ENCODE peak calls at places on chromosomes 13 and 19, in nine cellular contexts. A, I, X, L, M, E, U, C and G are unnamed samples.

GRCh38 chr13:103815619-103816018 is 749.4 kb upstream of the SLC10A2 start:
- DNase-seq in A (no peak), I (peak; percentile 55), X (no peak), L (no peak), M (no peak), E (no peak), U (no peak), C (no peak), G (no peak)

GRCh38 chr13:112963641-112964040 is 5.4 kb upstream of the MCF2L start:
- DNase-seq in A (peak; percentile 51), I (no peak), X (no peak), L (no peak), M (no peak), E (no peak), U (no peak), C (peak; percentile 38), G (no peak)

GRCh38 chr19:58338825-58339558 is 12.2 kb downstream of the ZSCAN22 start:
- DNase-seq in A (no peak), I (no peak), X (peak; percentile 18), L (no peak), M (no peak), E (peak; percentile 7), U (peak; percentile 85), C (no peak), G (peak; percentile 12)

GRCh38 chr19:31448221-31448657 is 99.0 kb upstream of the TSHZ3 start:
- DNase-seq in A (no peak), I (peak; percentile 83), X (peak; percentile 91), L (peak; percentile 59), M (peak; percentile 26), E (peak; percentile 89), U (no peak), C (no peak), G (peak; percentile 82)

GRCh38 chr19:46722421-46723022 is 5.6 kb upstream of the PRKD2 start:
- DNase-seq in A (no peak), I (no peak), X (no peak), L (no peak), M (no peak), E (no peak), U (no peak), C (peak; percentile 67), G (no peak)

GRCh38 chr19:34969721-34970120 is 5.7 kb upstream of the ZNF792 start:
- DNase-seq in A (no peak), I (no peak), X (no peak), L (no peak), M (no peak), E (no peak), U (peak; percentile 18), C (no peak), G (no peak)

GRCh38 chr13:33006646-33007045 is 9.6 kb upstream of the KL start:
- DNase-seq in A (no peak), I (no peak), X (no peak), L (no peak), M (no peak), E (no peak), U (no peak), C (no peak), G (no peak)

GRCh38 chr19:35943542-35944301 is 7.5 kb downstream of the LRFN3 start:
- DNase-seq in A (no peak), I (no peak), X (no peak), L (no peak), M (no peak), E (no peak), U (no peak), C (no peak), G (no peak)

GRCh38 chr19:13029893-13030292 is 34.6 kb downstream of the NFIX start:
- DNase-seq in A (peak; percentile 73), I (no peak), X (no peak), L (no peak), M (peak; percentile 65), E (no peak), U (peak; percentile 79), C (no peak), G (no peak)

GRCh38 chr19:28065026-28065425 is 1147.9 kb downstream of the UQCRFS1 start:
- DNase-seq in A (no peak), I (peak; percentile 1), X (no peak), L (no peak), M (no peak), E (no peak), U (no peak), C (no peak), G (no peak)

GRCh38 chr13:73748404-73748803 is 385.8 kb downstream of the KLF12 start:
- DNase-seq in A (no peak), I (no peak), X (no peak), L (no peak), M (no peak), E (no peak), U (no peak), C (no peak), G (no peak)

GRCh38 chr13:102325321-102325720 is 76.5 kb downstream of the FGF14 start:
- DNase-seq in A (no peak), I (no peak), X (no peak), L (no peak), M (no peak), E (no peak), U (no peak), C (no peak), G (no peak)

GRCh38 chr19:46963093-46963734 is 56.4 kb upstream of the NPAS1 start:
- DNase-seq in A (no peak), I (peak; percentile 87), X (peak; percentile 97), L (no peak), M (no peak), E (peak; percentile 94), U (no peak), C (no peak), G (peak; percentile 91)

GRCh38 chr19:10817291-10818038 is 18.5 kb downstream of the TMED1 start:
- DNase-seq in A (peak; percentile 89), I (peak; percentile 96), X (peak; percentile 98), L (peak; percentile 49), M (peak; percentile 33), E (peak; percentile 98), U (peak; percentile 46), C (no peak), G (peak; percentile 99)

GRCh38 chr19:10819124-10820060 is 16.6 kb downstream of the TMED1 start:
- DNase-seq in A (no peak), I (no peak), X (no peak), L (no peak), M (peak; percentile 50), E (no peak), U (no peak), C (no peak), G (no peak)

GRCh38 chr19:10816691-10817090 is 19.3 kb downstream of the TMED1 start:
- DNase-seq in A (no peak), I (no peak), X (no peak), L (no peak), M (no peak), E (no peak), U (peak; percentile 24), C (no peak), G (peak; percentile 32)

GRCh38 chr19:10818306-10819123 is 17.5 kb downstream of the TMED1 start:
- DNase-seq in A (no peak), I (no peak), X (no peak), L (no peak), M (no peak), E (no peak), U (peak; percentile 35), C (no peak), G (no peak)

DNA sequence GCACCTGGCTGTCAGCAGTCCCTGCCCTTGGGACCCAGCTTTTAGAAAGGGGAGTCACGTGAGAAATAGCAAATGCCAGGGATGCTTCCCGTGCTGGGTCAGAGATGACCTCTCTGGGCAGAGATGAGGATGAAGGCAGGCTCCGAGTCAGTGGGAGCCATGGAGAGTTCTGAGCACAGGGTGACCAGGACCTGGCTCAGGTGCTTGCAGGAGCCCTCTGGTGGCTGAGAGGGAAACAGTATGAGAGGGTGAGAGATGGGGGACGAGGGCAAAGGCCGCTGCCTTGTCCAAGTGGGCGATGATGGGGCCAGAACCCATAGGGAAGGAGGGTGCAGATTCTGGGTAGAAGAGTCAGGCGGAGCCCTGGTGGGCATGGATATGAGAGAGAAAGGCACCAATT is 15.8 kb downstream of the TMED1 start:
- DNase-seq in A (no peak), I (no peak), X (no peak), L (no peak), M (no peak), E (no peak), U (peak; percentile 63), C (no peak), G (peak; percentile 30)
- TF ChIP-seq CTCF in A (no peak), I (peak; percentile 57), X (peak; percentile 34), L (peak; percentile 32), M (no peak), E (peak; percentile 31), U (peak; percentile 68), C (no peak), G (peak; percentile 22)

GRCh38 chr13:114099191-114099590 is 33.2 kb downstream of the RASA3 start:
- DNase-seq in A (peak; percentile 95), I (peak; percentile 92), X (peak; percentile 95), L (peak; percentile 89), M (no peak), E (peak; percentile 93), U (peak; percentile 92), C (peak; percentile 45), G (peak; percentile 97)
- H3K4me3 ChIP-seq in A (no peak overlapping the region), I (peak overlapping the region; percentile 35), X (no peak overlapping the region), L (no peak overlapping the region), M (peak overlapping the region; percentile 8), E (no peak overlapping the region), U (no peak overlapping the region), C (no peak overlapping the region), G (no peak overlapping the region)

GRCh38 chr13:97749174-97749573 is 204.3 kb upstream of the IPO5 start:
- DNase-seq in A (no peak), I (peak; percentile 69), X (peak; percentile 54), L (no peak), M (no peak), E (peak; percentile 1), U (no peak), C (no peak), G (no peak)
- TF ChIP-seq CTCF in A (no peak), I (peak; percentile 48), X (peak; percentile 34), L (peak; percentile 11), M (no peak), E (no peak), U (no peak), C (peak; percentile 34), G (peak; percentile 3)

GRCh38 chr19:17686592-17687042 is 1.5 kb downstream of the UNC13A start:
- DNase-seq in A (no peak), I (peak; percentile 51), X (no peak), L (peak; percentile 51), M (no peak), E (no peak), U (peak; percentile 95), C (no peak), G (no peak)

GRCh38 chr19:17687141-17687856 is 855 bp downstream of the UNC13A start:
- DNase-seq in A (no peak), I (no peak), X (no peak), L (no peak), M (no peak), E (no peak), U (peak; percentile 84), C (no peak), G (no peak)

GRCh38 chr19:17686027-17686511 is 2.1 kb downstream of the UNC13A start:
- DNase-seq in A (no peak), I (peak; percentile 10), X (peak; percentile 31), L (peak; percentile 41), M (no peak), E (no peak), U (no peak), C (no peak), G (peak; percentile 50)

GRCh38 chr19:17688853-17689595 is 870 bp upstream of the UNC13A start:
- DNase-seq in A (no peak), I (no peak), X (no peak), L (no peak), M (no peak), E (no peak), U (peak; percentile 64), C (no peak), G (no peak)

GRCh38 chr19:17687857-17688784 is at the start of gene UNC13A:
- DNase-seq in A (no peak), I (peak; percentile 53), X (peak; percentile 20), L (peak; percentile 40), M (peak; percentile 37), E (peak; percentile 29), U (peak; percentile 97), C (no peak), G (peak; percentile 73)
- H3K4me3 ChIP-seq in A (no peak within 1 kb of the TSS), I (peak within 1 kb of the TSS; percentile 52), X (no peak within 1 kb of the TSS), L (no peak within 1 kb of the TSS), M (peak within 1 kb of the TSS; percentile 14), E (no peak within 1 kb of the TSS), U (peak within 1 kb of the TSS; percentile 78), C (no peak within 1 kb of the TSS), G (no peak within 1 kb of the TSS)